ENCODE peak calls at places on chromosome 14, in seven cellular contexts. Q is HuH-7.5, L is AG20443, D is GM13977, Z is heart right ventricle, P is activated gamma-delta T cell treated with Interleukin-2 at 50 U/mL for 16 hours, O is GM04504. R is an unnamed sample.

GRCh38 chr14:22282429-22282828 is 306.6 kb downstream of the DAD1 start:
- DNase-seq in Q (no peak), L (no peak), D (peak; percentile 12), Z (no peak), P (no peak), O (no peak), R (no peak)

GRCh38 chr14:100440207-100440631 is 117.1 kb downstream of the SLC25A47 start:
- DNase-seq in Q (peak; percentile 74), L (peak; percentile 78), D (peak; percentile 62), Z (peak; percentile 33), P (no peak), O (no peak), R (peak; percentile 80)

GRCh38 chr14:102262894-102263462 is 42.0 kb downstream of the MOK start:
- DNase-seq in Q (peak; percentile 28), L (no peak), D (no peak), Z (no peak), P (no peak), O (no peak), R (peak; percentile 66)

GRCh38 chr14:89504602-89505320 is 87.7 kb upstream of the FOXN3 start:
- DNase-seq in Q (no peak), L (peak; percentile 75), D (peak; percentile 31), Z (peak; percentile 17), P (no peak), O (peak; percentile 50), R (peak; percentile 87)

GRCh38 chr14:79016828-79017505 is 846.8 kb downstream of the NRXN3 start:
- DNase-seq in Q (no peak), L (peak; percentile 45), D (no peak), Z (no peak), P (no peak), O (peak; percentile 51), R (peak; percentile 84)

GRCh38 chr14:64656986-64657385 is 47.2 kb upstream of the PLEKHG3 start:
- DNase-seq in Q (no peak), L (peak; percentile 71), D (no peak), Z (no peak), P (no peak), O (peak; percentile 89), R (no peak)

GRCh38 chr14:41137741-41138140 is 468.9 kb upstream of the LRFN5 start:
- DNase-seq in Q (no peak), L (no peak), D (no peak), Z (no peak), P (no peak), O (no peak), R (no peak)

GRCh38 chr14:42715316-42715715 is 1108.6 kb downstream of the LRFN5 start:
- DNase-seq in Q (no peak), L (no peak), D (no peak), Z (no peak), P (no peak), O (no peak), R (peak; percentile 1)

R was measured in astrocyte.